ENCODE peak calls at places on chromosomes 3 and 15, in seven cellular contexts. O, I, W, B, T, H and J are unnamed samples.

GRCh38 chr15:35545825-35546580 is at the start of gene DPH6:
- DNase-seq in O (peak), W (peak), B (peak), H (peak), T (peak), I (peak), J (peak)

GRCh38 chr3:173398111-173398479 is 551 bp downstream of the NLGN1 start:
- DNase-seq in T (peak), I (no peak), W (no peak), H (no peak), O (peak), B (no peak), J (no peak)

GRCh38 chr15:45795487-45796069 is 160.7 kb downstream of the SQOR start:
- DNase-seq in I (no peak), H (no peak), W (no peak), T (peak), O (peak), B (peak), J (no peak)

GRCh38 chr3:68808563-68808962 is 123.8 kb downstream of the TAFA4 start:
- DNase-seq in I (no peak), O (no peak), H (no peak), T (no peak), B (no peak), W (no peak), J (no peak)

GRCh38 chr3:126540342-126540849 is 16.4 kb downstream of the CHST13 start:
- DNase-seq in O (peak), W (peak), I (peak), T (peak), B (no peak), H (no peak), J (peak)

GRCh38 chr15:81400640-81401236 is 26.7 kb upstream of the TMC3 start:
- DNase-seq in O (peak), W (no peak), T (peak), B (peak), H (no peak), I (no peak), J (no peak)

GRCh38 chr3:73469331-73469730 is 155.4 kb downstream of the PDZRN3 start:
- DNase-seq in T (no peak), B (no peak), O (no peak), I (no peak), W (no peak), H (no peak), J (no peak)

GRCh38 chr3:117610156-117610555 is 900.6 kb downstream of the TUSC7 start:
- DNase-seq in T (no peak), W (no peak), O (peak), B (no peak), I (no peak), H (no peak), J (no peak)

GRCh38 chr3:65439641-65440040 is 599.1 kb downstream of the MAGI1 start:
- DNase-seq in H (no peak), O (peak), B (peak), I (peak), W (peak), T (peak), J (no peak)

GRCh38 chr3:81311321-81311720 is 450.1 kb downstream of the GBE1 start:
- DNase-seq in B (no peak), O (no peak), T (no peak), W (no peak), H (no peak), I (no peak), J (no peak)

GRCh38 chr3:150407818-150408231 is 273 bp upstream of the TSC22D2 start:
- DNase-seq in O (peak), I (no peak), B (no peak), H (no peak), T (no peak), W (peak), J (no peak)